ENCODE peak calls at places on chromosome 20, in nine cellular contexts. L is K562; K is bronchial epithelial cell; B is cardiac fibroblast; Q is Peyer's patch; O is mucosa of descending colon; X is astrocyte of the spinal cord; P is left ventricle myocardium inferior; T is CD8-positive, alpha-beta T cell. U is an unnamed sample.
A peak's percentile ranks its signal among the peaks of the same experiment; 100 is the strongest.

GRCh38 chr20:53606364-53606985 is 12.8 kb upstream of the ZNF217 start:
- DNase-seq in B (peak; percentile 76), Q (peak; percentile 11), P (no peak), K (no peak), L (no peak), O (no peak), T (no peak), X (peak; percentile 84), U (no peak)

GRCh38 chr20:32034581-32035397 is 17.3 kb upstream of the HCK start:
- DNase-seq in L (no peak), Q (no peak), P (no peak), T (no peak), X (no peak), K (no peak), B (peak; percentile 18), O (no peak), U (no peak)

GRCh38 chr20:16124491-16124890 is 448.8 kb downstream of the KIF16B start:
- DNase-seq in T (no peak), B (no peak), O (no peak), K (no peak), L (no peak), X (no peak), Q (no peak), P (no peak), U (no peak)

GRCh38 chr20:21101453-21102251 is 4.5 kb downstream of the LINC00237 start:
- DNase-seq in B (no peak), Q (no peak), T (no peak), X (no peak), L (no peak), K (no peak), O (no peak), P (no peak), U (no peak)

GRCh38 chr20:35572838-35573237 is 31.0 kb downstream of the ERGIC3 start:
- DNase-seq in B (no peak), T (no peak), Q (no peak), X (no peak), L (no peak), O (no peak), K (no peak), P (no peak), U (no peak)

GRCh38 chr20:62900692-62901584 is 25.4 kb downstream of the DIDO1 start:
- DNase-seq in K (peak; percentile 86), B (no peak), P (no peak), O (peak; percentile 68), X (no peak), Q (no peak), L (no peak), T (no peak), U (no peak)

GRCh38 chr20:17969884-17970409 is 1.1 kb downstream of the MGME1 start:
- DNase-seq in K (no peak), P (no peak), Q (peak; percentile 57), L (peak; percentile 12), X (peak; percentile 71), B (peak; percentile 80), O (peak; percentile 58), T (no peak), U (no peak)

GRCh38 chr20:41074441-41074840 is 45.8 kb downstream of the TOP1 start:
- DNase-seq in K (no peak), L (no peak), Q (no peak), P (no peak), X (no peak), O (no peak), B (no peak), T (no peak), U (no peak)

GRCh38 chr20:31573555-31574295 is 31.4 kb upstream of the ID1 start:
- DNase-seq in Q (no peak), T (no peak), B (no peak), K (peak; percentile 56), O (peak; percentile 38), L (peak; percentile 14), P (no peak), X (no peak), U (no peak)

GRCh38 chr20:17465236-17465635 is 65.9 kb downstream of the BFSP1 start:
- DNase-seq in Q (no peak), L (no peak), P (no peak), X (no peak), B (no peak), K (no peak), O (no peak), T (no peak), U (no peak)

GRCh38 chr20:16819483-16819882 is 71.3 kb downstream of the OTOR start:
- DNase-seq in K (peak; percentile 46), T (no peak), L (no peak), B (no peak), P (no peak), Q (no peak), X (no peak), O (no peak), U (no peak)

GRCh38 chr20:62212309-62212708 is 7.8 kb downstream of the HRH3 start:
- DNase-seq in L (no peak), Q (no peak), P (no peak), O (no peak), B (no peak), K (no peak), T (no peak), X (no peak), U (no peak)

GRCh38 chr20:34581341-34582189 is 23.0 kb downstream of the MAP1LC3A start:
- DNase-seq in X (peak; percentile 63), P (peak; percentile 42), B (peak; percentile 82), O (no peak), Q (no peak), T (no peak), L (no peak), K (no peak), U (no peak)

GRCh38 chr20:11031300-11031699 is 357.5 kb upstream of the JAG1 start:
- DNase-seq in B (no peak), Q (no peak), O (no peak), L (no peak), P (no peak), K (no peak), T (no peak), X (no peak), U (no peak)
- TF ChIP-seq CTCF in B (no peak), Q (no peak), O (no peak), L (no peak), P (no peak), K (no peak), T (no peak), X (no peak), U (no peak)

DNA sequence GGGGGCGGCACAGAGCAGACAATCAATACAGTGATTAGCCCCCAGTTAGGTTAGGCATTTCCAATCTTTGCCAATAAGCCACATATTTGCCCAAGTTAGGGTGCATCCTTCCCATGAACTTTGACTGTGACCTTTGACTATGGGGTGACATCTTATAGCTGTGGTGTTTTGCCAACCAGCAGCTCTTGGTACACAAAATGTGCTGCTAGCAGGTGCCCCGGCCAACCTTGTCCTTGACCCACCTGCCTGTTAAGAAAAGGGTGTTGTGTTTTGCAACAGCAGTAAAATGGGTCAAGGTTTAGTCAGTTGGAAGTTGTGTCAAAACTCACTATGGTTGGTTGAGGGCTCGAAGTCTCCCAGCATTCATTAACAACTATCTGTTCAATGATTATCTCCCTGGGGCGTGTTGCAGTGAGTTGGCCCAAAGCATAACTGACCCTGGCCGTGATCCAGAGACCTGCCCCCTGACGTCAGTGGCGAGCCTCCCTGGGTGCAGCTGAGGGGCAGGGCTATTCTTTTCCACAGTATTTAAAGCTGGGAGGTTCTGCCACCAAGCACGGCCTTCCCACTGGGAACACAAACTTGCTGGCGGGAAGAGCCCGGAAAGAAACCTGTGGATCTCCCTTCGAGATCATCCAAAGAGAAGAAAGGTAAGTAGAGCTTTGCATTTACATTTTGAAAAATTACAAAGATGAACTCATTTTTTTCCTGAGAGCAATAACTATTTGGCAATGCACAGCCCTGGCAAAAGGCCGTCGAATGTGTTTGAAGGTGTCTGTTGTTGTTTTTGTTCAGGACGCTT is at the start of gene PCK1:
- DNase-seq in T (no peak), Q (no peak), P (peak; percentile 60), L (peak; percentile 66), B (peak; percentile 18), K (no peak), O (peak; percentile 98), X (no peak), U (no peak)
- H3K4me3 ChIP-seq in T (no peak within 1 kb of the TSS), Q (peak within 1 kb of the TSS; percentile 59), P (no peak within 1 kb of the TSS), L (no peak within 1 kb of the TSS), B (no peak within 1 kb of the TSS), K (no peak within 1 kb of the TSS), O (peak within 1 kb of the TSS; percentile 27), X (no peak within 1 kb of the TSS), U (no peak within 1 kb of the TSS)

GRCh38 chr20:11981366-11981947 is 63.8 kb downstream of the BTBD3 start:
- DNase-seq in B (no peak), Q (no peak), T (no peak), L (no peak), X (no peak), K (no peak), O (no peak), P (no peak), U (no peak)

GRCh38 chr20:11979306-11980128 is 61.8 kb downstream of the BTBD3 start:
- DNase-seq in P (no peak), T (no peak), L (no peak), K (no peak), X (no peak), O (no peak), Q (no peak), B (no peak), U (no peak)

GRCh38 chr20:11982289-11982957 is 64.7 kb downstream of the BTBD3 start:
- DNase-seq in P (no peak), Q (no peak), O (peak; percentile 47), K (no peak), L (no peak), X (no peak), T (no peak), B (no peak), U (no peak)

GRCh38 chr20:11978496-11978895 is 60.8 kb downstream of the BTBD3 start:
- DNase-seq in Q (no peak), P (no peak), O (no peak), K (no peak), B (no peak), X (no peak), T (no peak), L (no peak), U (no peak)

DNA sequence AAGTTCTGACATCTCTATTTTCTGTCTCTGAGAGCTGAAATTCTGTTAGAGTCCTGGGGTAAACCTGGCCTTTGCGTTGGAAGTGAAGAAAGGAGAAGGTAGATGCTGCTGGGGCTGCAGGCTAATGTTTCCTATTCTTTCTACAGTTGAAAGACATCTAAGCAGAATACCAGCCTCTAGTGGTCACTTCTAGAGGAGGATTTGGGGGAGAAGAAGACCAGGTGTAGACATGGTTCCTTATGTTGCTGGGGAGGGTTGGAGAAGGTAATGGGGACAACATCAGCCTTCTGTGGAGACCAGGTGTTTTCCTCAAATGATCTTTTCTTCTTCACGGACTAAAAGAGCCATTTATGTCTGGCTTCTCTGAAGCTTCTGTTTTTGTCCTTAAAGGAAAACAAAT is 62.6 kb downstream of the BTBD3 start:
- DNase-seq in Q (no peak), B (no peak), O (no peak), X (no peak), P (no peak), K (no peak), T (no peak), L (no peak), U (no peak)
- TF ChIP-seq CTCF in Q (peak; percentile 5), B (no peak), O (no peak), X (peak; percentile 14), P (no peak), K (no peak), T (no peak), L (no peak), U (peak; percentile 9)

DNA sequence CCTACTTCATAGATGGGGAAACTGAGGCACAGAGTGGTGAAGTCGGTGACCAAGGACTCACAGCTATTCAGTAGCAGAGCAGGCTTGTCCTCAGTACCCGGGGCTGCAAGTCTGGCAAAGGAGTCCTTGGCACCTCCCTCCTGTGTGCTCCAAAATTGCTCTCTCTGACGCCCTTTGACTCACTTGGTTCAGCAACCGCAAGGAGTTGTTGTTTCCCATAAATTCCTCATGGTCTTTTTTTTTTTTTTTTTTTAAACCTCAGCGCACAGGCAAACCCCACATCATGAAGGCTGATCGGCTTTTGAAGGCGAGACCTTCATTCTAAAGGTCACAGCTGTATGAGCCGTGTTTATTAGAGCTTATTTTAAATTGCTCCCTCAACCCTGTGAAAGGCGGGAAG is 143.2 kb downstream of the CEBPB start:
- DNase-seq in O (no peak), K (peak; percentile 81), L (no peak), Q (no peak), P (no peak), B (peak; percentile 72), T (no peak), X (peak; percentile 81), U (peak; percentile 93)
- H3K4me3 ChIP-seq in O (no peak overlapping the region), K (no peak overlapping the region), L (no peak overlapping the region), Q (no peak overlapping the region), P (no peak overlapping the region), B (no peak overlapping the region), T (no peak overlapping the region), X (no peak overlapping the region), U (no peak overlapping the region)